ENCODE peak calls at places on chromosomes 16 and 17, in nine cellular contexts. One of them, this sample, is unnamed. For H3K9me3, the result is how much of the 10 kb centered on the place peaks cover.

GRCh38 chr17:280901-281300 is 71.7 kb downstream of the RPH3AL start:
- DNase-seq in aorta: peak
- DNase-seq in GM23248: no peak
- DNase-seq in IMR-90: no peak
- DNase-seq in AG04450: no peak
- DNase-seq in transverse colon: no peak
- DNase-seq in CD8-positive, alpha-beta memory T cell: no peak
- DNase-seq in ovary: no peak
- DNase-seq in mucosa of descending colon: no peak
- DNase-seq in this sample: no peak

GRCh38 chr17:9026741-9027140 is 5.4 kb downstream of the NTN1 start:
- DNase-seq in CD8-positive, alpha-beta memory T cell: no peak
- DNase-seq in aorta: no peak
- DNase-seq in mucosa of descending colon: no peak
- DNase-seq in transverse colon: no peak
- DNase-seq in ovary: no peak
- DNase-seq in IMR-90: no peak
- DNase-seq in AG04450: no peak
- DNase-seq in GM23248: no peak
- DNase-seq in this sample: no peak

GRCh38 chr17:18370761-18371160 is 6.8 kb upstream of the EVPLL start:
- DNase-seq in ovary: no peak
- DNase-seq in AG04450: no peak
- DNase-seq in IMR-90: no peak
- DNase-seq in aorta: no peak
- DNase-seq in transverse colon: no peak
- DNase-seq in CD8-positive, alpha-beta memory T cell: no peak
- DNase-seq in GM23248: no peak
- DNase-seq in mucosa of descending colon: no peak
- DNase-seq in this sample: no peak

GRCh38 chr17:60223456-60223855 is 73.7 kb downstream of the CA4 start:
- DNase-seq in ovary: no peak
- DNase-seq in mucosa of descending colon: no peak
- DNase-seq in transverse colon: no peak
- DNase-seq in IMR-90: no peak
- DNase-seq in GM23248: no peak
- DNase-seq in CD8-positive, alpha-beta memory T cell: no peak
- DNase-seq in aorta: no peak
- DNase-seq in AG04450: no peak
- DNase-seq in this sample: no peak

GRCh38 chr16:19698480-19699465 is 19.3 kb downstream of the KNOP1 start:
- DNase-seq in IMR-90: peak
- DNase-seq in GM23248: peak
- DNase-seq in transverse colon: no peak
- DNase-seq in mucosa of descending colon: no peak
- DNase-seq in CD8-positive, alpha-beta memory T cell: no peak
- DNase-seq in aorta: peak
- DNase-seq in ovary: no peak
- DNase-seq in AG04450: no peak
- DNase-seq in this sample: no peak

GRCh38 chr16:81445143-81445922 is 725 bp downstream of the CMIP start:
- DNase-seq in GM23248: peak
- DNase-seq in CD8-positive, alpha-beta memory T cell: peak
- DNase-seq in aorta: no peak
- DNase-seq in transverse colon: peak
- DNase-seq in IMR-90: peak
- DNase-seq in AG04450: no peak
- DNase-seq in mucosa of descending colon: peak
- DNase-seq in ovary: peak
- DNase-seq in this sample: peak

GRCh38 chr17:34656801-34657200 is 77.4 kb downstream of the TMEM132E start:
- DNase-seq in AG04450: no peak
- DNase-seq in CD8-positive, alpha-beta memory T cell: no peak
- DNase-seq in GM23248: no peak
- DNase-seq in ovary: no peak
- DNase-seq in transverse colon: no peak
- DNase-seq in aorta: no peak
- DNase-seq in IMR-90: no peak
- DNase-seq in mucosa of descending colon: no peak
- DNase-seq in this sample: no peak

GRCh38 chr16:23182675-23183485 is at the start of gene SCNN1G:
- DNase-seq in transverse colon: peak
- DNase-seq in ovary: peak
- DNase-seq in AG04450: no peak
- DNase-seq in IMR-90: no peak
- DNase-seq in mucosa of descending colon: no peak
- DNase-seq in aorta: no peak
- DNase-seq in GM23248: peak
- DNase-seq in CD8-positive, alpha-beta memory T cell: no peak
- DNase-seq in this sample: no peak

GRCh38 chr17:79947351-79948031 is 88.2 kb downstream of the TBC1D16 start:
- DNase-seq in GM23248: no peak
- DNase-seq in ovary: peak
- DNase-seq in AG04450: no peak
- DNase-seq in transverse colon: no peak
- DNase-seq in CD8-positive, alpha-beta memory T cell: no peak
- DNase-seq in mucosa of descending colon: no peak
- DNase-seq in aorta: peak
- DNase-seq in IMR-90: peak
- DNase-seq in this sample: no peak

GRCh38 chr16:67438824-67439393 is 8.0 kb downstream of the HSD11B2 start:
- DNase-seq in IMR-90: no peak
- DNase-seq in ovary: no peak
- DNase-seq in CD8-positive, alpha-beta memory T cell: no peak
- DNase-seq in aorta: no peak
- DNase-seq in mucosa of descending colon: no peak
- DNase-seq in GM23248: no peak
- DNase-seq in AG04450: no peak
- DNase-seq in transverse colon: no peak
- DNase-seq in this sample: no peak

GRCh38 chr16:67438098-67438791 is 7.3 kb downstream of the HSD11B2 start:
- DNase-seq in AG04450: no peak
- DNase-seq in GM23248: no peak
- DNase-seq in mucosa of descending colon: no peak
- DNase-seq in IMR-90: no peak
- DNase-seq in ovary: no peak
- DNase-seq in CD8-positive, alpha-beta memory T cell: no peak
- DNase-seq in transverse colon: no peak
- DNase-seq in aorta: no peak
- DNase-seq in this sample: no peak

GRCh38 chr16:67435758-67436164 is 4.8 kb downstream of the HSD11B2 start:
- DNase-seq in transverse colon: no peak
- DNase-seq in AG04450: no peak
- DNase-seq in aorta: no peak
- DNase-seq in CD8-positive, alpha-beta memory T cell: no peak
- DNase-seq in IMR-90: no peak
- DNase-seq in ovary: no peak
- DNase-seq in GM23248: no peak
- DNase-seq in mucosa of descending colon: peak
- DNase-seq in this sample: no peak

GRCh38 chr16:67437513-67437912 is 6.6 kb downstream of the HSD11B2 start:
- DNase-seq in AG04450: no peak
- DNase-seq in aorta: no peak
- DNase-seq in ovary: no peak
- DNase-seq in mucosa of descending colon: no peak
- DNase-seq in CD8-positive, alpha-beta memory T cell: no peak
- DNase-seq in transverse colon: no peak
- DNase-seq in GM23248: no peak
- DNase-seq in IMR-90: no peak
- DNase-seq in this sample: no peak

DNA sequence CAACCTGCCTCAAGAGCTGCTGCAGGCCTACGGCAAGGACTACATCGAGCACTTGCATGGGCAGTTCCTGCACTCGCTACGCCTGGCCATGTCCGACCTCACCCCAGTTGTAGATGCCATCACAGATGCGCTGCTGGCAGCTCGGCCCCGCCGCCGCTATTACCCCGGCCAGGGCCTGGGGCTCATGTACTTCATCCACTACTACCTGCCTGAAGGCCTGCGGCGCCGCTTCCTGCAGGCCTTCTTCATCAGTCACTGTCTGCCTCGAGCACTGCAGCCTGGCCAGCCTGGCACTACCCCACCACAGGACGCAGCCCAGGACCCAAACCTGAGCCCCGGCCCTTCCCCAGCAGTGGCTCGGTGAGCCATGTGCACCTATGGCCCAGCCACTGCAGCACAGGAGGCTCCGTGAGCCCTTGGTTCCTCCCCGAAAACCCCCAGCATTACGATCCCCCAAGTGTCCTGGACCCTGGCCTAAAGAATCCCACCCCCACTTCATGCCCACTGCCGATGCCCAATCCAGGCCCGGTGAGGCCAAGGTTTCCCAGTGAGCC is 5.8 kb downstream of the HSD11B2 start:
- DNase-seq in IMR-90: no peak
- DNase-seq in ovary: peak
- DNase-seq in mucosa of descending colon: peak
- DNase-seq in AG04450: no peak
- DNase-seq in aorta: no peak
- DNase-seq in transverse colon: no peak
- DNase-seq in GM23248: no peak
- DNase-seq in CD8-positive, alpha-beta memory T cell: no peak
- DNase-seq in this sample: no peak
- H3K9me3 ChIP-seq in IMR-90: under half
- H3K9me3 ChIP-seq in ovary: under half
- H3K9me3 ChIP-seq in mucosa of descending colon: under half
- H3K9me3 ChIP-seq in AG04450: under half
- H3K9me3 ChIP-seq in aorta: under half
- H3K9me3 ChIP-seq in transverse colon: under half
- H3K9me3 ChIP-seq in GM23248: under half
- H3K9me3 ChIP-seq in CD8-positive, alpha-beta memory T cell: under half
- H3K9me3 ChIP-seq in this sample: under half

DNA sequence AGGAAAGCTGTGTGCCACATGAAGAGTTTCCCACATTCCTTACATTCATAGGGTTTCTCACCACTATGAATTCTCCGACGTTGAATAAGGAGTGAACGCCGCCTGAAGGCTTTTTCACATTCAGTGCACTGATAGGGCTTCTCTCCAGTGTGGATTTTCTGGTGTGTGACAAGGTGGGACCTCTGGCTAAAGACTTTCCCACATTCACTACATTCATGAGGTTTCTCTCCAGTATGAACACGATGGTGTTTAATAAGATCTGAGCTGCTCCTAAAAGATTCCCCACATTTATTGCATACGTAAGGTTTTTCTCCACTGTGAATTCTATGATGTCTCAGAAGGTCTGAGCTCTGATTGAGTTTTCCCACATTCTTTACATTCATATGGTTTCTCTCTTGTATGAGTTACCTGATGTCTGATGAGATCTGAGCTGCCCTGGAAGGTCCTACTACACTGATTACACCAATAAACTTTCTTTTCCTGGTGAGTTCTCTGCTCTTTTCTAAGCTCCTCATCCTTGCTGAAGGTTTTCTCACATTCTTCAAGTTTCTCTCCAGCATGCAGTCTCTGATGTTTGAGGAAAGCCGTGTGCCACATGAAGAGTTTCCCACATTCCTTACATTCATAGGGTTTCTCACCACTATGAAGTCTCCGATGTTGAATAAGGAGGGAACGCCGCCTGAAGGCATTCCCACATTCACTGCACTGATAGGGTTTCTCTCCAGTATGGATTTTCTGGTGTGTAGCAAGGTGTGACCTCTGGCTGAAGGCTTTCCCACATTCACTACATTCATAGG is 10.0 kb downstream of the ZNF594 start:
- DNase-seq in IMR-90: no peak
- DNase-seq in AG04450: no peak
- DNase-seq in transverse colon: no peak
- DNase-seq in aorta: no peak
- DNase-seq in GM23248: no peak
- DNase-seq in mucosa of descending colon: no peak
- DNase-seq in CD8-positive, alpha-beta memory T cell: no peak
- DNase-seq in ovary: no peak
- DNase-seq in this sample: no peak
- H3K9me3 ChIP-seq in IMR-90: half or more
- H3K9me3 ChIP-seq in AG04450: half or more
- H3K9me3 ChIP-seq in transverse colon: half or more
- H3K9me3 ChIP-seq in aorta: under half
- H3K9me3 ChIP-seq in GM23248: under half
- H3K9me3 ChIP-seq in mucosa of descending colon: half or more
- H3K9me3 ChIP-seq in CD8-positive, alpha-beta memory T cell: half or more
- H3K9me3 ChIP-seq in ovary: half or more
- H3K9me3 ChIP-seq in this sample: under half

DNA sequence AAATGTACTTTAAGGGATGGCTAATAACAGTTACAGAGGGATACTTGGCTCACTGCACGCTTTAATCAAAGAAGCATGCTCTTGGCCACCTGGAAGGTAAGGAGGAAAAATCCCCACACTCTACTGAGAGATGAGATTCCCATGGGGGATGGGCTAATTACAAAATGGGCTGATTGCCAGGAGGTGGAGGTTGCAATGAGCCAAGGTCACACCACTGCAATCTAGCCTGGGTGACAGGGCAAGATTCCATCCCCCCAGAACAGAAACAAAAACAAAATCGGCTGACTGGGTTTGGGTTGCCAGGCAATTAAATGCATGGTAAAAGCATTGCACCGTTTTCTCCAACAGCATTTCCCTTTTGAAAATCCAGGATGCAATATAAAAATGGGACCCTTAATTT is 18.0 kb downstream of the N4BP1 start:
- DNase-seq in AG04450: no peak
- DNase-seq in transverse colon: no peak
- DNase-seq in ovary: no peak
- DNase-seq in CD8-positive, alpha-beta memory T cell: no peak
- DNase-seq in aorta: no peak
- DNase-seq in GM23248: no peak
- DNase-seq in mucosa of descending colon: no peak
- DNase-seq in IMR-90: no peak
- DNase-seq in this sample: no peak
- H3K9me3 ChIP-seq in AG04450: under half
- H3K9me3 ChIP-seq in transverse colon: under half
- H3K9me3 ChIP-seq in ovary: under half
- H3K9me3 ChIP-seq in CD8-positive, alpha-beta memory T cell: under half
- H3K9me3 ChIP-seq in aorta: under half
- H3K9me3 ChIP-seq in GM23248: under half
- H3K9me3 ChIP-seq in mucosa of descending colon: under half
- H3K9me3 ChIP-seq in IMR-90: under half
- H3K9me3 ChIP-seq in this sample: under half

DNA sequence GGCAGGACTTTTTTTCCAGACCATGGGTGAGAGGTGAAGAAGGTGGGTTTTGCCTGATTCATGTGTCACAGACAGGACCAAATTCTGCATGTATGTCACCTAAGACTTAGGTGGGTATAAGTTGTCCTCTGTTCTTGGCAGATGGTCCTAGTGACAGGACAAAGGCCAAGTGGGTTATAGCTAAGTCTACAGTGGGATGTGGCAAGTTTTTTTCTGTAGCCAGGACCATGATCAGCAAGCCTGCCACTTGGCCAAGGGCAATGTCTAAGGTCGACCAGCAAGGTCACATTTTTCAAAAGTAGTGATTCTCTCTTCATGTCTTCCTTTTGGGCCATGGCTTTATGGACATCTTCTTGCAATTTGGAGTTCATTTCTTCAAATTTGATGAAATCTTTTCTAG is 20.2 kb downstream of the ZNF267 start:
- DNase-seq in GM23248: no peak
- DNase-seq in mucosa of descending colon: no peak
- DNase-seq in AG04450: no peak
- DNase-seq in ovary: no peak
- DNase-seq in transverse colon: no peak
- DNase-seq in IMR-90: no peak
- DNase-seq in aorta: no peak
- DNase-seq in CD8-positive, alpha-beta memory T cell: no peak
- DNase-seq in this sample: no peak
- H3K9me3 ChIP-seq in GM23248: under half
- H3K9me3 ChIP-seq in mucosa of descending colon: under half
- H3K9me3 ChIP-seq in AG04450: under half
- H3K9me3 ChIP-seq in ovary: under half
- H3K9me3 ChIP-seq in transverse colon: under half
- H3K9me3 ChIP-seq in IMR-90: under half
- H3K9me3 ChIP-seq in aorta: under half
- H3K9me3 ChIP-seq in CD8-positive, alpha-beta memory T cell: under half
- H3K9me3 ChIP-seq in this sample: under half

GRCh38 chr17:41284043-41284442 is 8.5 kb downstream of the KRTAP9-7 start:
- DNase-seq in IMR-90: peak
- DNase-seq in aorta: no peak
- DNase-seq in GM23248: peak
- DNase-seq in mucosa of descending colon: no peak
- DNase-seq in CD8-positive, alpha-beta memory T cell: no peak
- DNase-seq in transverse colon: no peak
- DNase-seq in ovary: no peak
- DNase-seq in AG04450: peak
- DNase-seq in this sample: no peak
- H3K9me3 ChIP-seq in IMR-90: under half
- H3K9me3 ChIP-seq in aorta: under half
- H3K9me3 ChIP-seq in GM23248: under half
- H3K9me3 ChIP-seq in mucosa of descending colon: under half
- H3K9me3 ChIP-seq in CD8-positive, alpha-beta memory T cell: under half
- H3K9me3 ChIP-seq in transverse colon: under half
- H3K9me3 ChIP-seq in ovary: under half
- H3K9me3 ChIP-seq in AG04450: under half
- H3K9me3 ChIP-seq in this sample: under half

This sample was measured in T-helper 17 cell.